ENCODE peak calls at places on chromosomes 6 and 20, in eight cellular contexts. W is NCI-H1092, U is OCI-M1, D is GDM1, G is head of caudate nucleus, P is neural crest cell, S is AG09309, N is lung. L is an unnamed sample.

GRCh38 chr20:57421258-57422220 is 30.3 kb downstream of the RBM38 start:
- DNase-seq in W (no peak), U (no peak), D (no peak), G (no peak), P (no peak), S (no peak), N (no peak), L (no peak)

GRCh38 chr6:99611148-99611547 is 4.5 kb downstream of the PRDM13 start:
- DNase-seq in W (no peak), U (peak; percentile 94), D (no peak), G (no peak), P (no peak), S (no peak), N (no peak), L (no peak)

GRCh38 chr6:17280552-17281090 is 540 bp upstream of the RBM24 start:
- DNase-seq in W (no peak), U (no peak), D (no peak), G (peak; percentile 41), P (peak; percentile 46), S (no peak), N (peak; percentile 30), L (peak; percentile 73)

GRCh38 chr6:148388477-148388876 is 45.8 kb downstream of the SASH1 start:
- DNase-seq in W (no peak), U (no peak), D (no peak), G (no peak), P (no peak), S (no peak), N (no peak), L (no peak)

GRCh38 chr20:8117636-8118413 is 14.2 kb upstream of the PLCB1 start:
- DNase-seq in W (no peak), U (peak; percentile 37), D (no peak), G (no peak), P (no peak), S (no peak), N (no peak), L (no peak)

GRCh38 chr6:149922642-149923326 is at the start of gene RAET1G:
- DNase-seq in W (no peak), U (peak; percentile 45), D (peak; percentile 79), G (peak; percentile 81), P (peak; percentile 74), S (peak; percentile 83), N (peak; percentile 92), L (peak; percentile 87)

GRCh38 chr20:17223553-17223952 is 3.3 kb upstream of the PCSK2 start:
- DNase-seq in W (no peak), U (no peak), D (no peak), G (no peak), P (no peak), S (no peak), N (no peak), L (no peak)

GRCh38 chr20:20450461-20451027 is 82.6 kb downstream of the INSM1 start:
- DNase-seq in W (peak; percentile 94), U (peak; percentile 10), D (no peak), G (peak; percentile 79), P (no peak), S (no peak), N (no peak), L (no peak)

GRCh38 chr6:11971154-11971553 is 41.0 kb upstream of the HIVEP1 start:
- DNase-seq in W (no peak), U (no peak), D (no peak), G (no peak), P (no peak), S (peak; percentile 87), N (no peak), L (no peak)

GRCh38 chr6:37131104-37131959 is 38.6 kb upstream of the PIM1 start:
- DNase-seq in W (peak; percentile 35), U (no peak), D (no peak), G (peak; percentile 36), P (peak; percentile 32), S (no peak), N (peak; percentile 85), L (peak; percentile 76)

GRCh38 chr20:48098099-48098498 is 312.8 kb upstream of the SULF2 start:
- DNase-seq in W (no peak), U (no peak), D (no peak), G (no peak), P (no peak), S (no peak), N (no peak), L (no peak)

GRCh38 chr6:10307476-10307875 is 107.4 kb downstream of the TFAP2A start:
- DNase-seq in W (no peak), U (no peak), D (no peak), G (no peak), P (no peak), S (no peak), N (no peak), L (no peak)

GRCh38 chr6:117317261-117317660 is 51.9 kb downstream of the VGLL2 start:
- DNase-seq in W (no peak), U (peak; percentile 59), D (no peak), G (no peak), P (no peak), S (no peak), N (no peak), L (no peak)

GRCh38 chr6:32886674-32887383 is 32.8 kb downstream of the PSMB9 start:
- DNase-seq in W (no peak), U (no peak), D (no peak), G (no peak), P (no peak), S (peak; percentile 78), N (no peak), L (no peak)

GRCh38 chr20:14853079-14853478 is 515.7 kb upstream of the FLRT3 start:
- DNase-seq in W (no peak), U (no peak), D (no peak), G (no peak), P (no peak), S (no peak), N (no peak), L (no peak)

GRCh38 chr6:24146871-24147270 is 20.9 kb downstream of the NRSN1 start:
- DNase-seq in W (no peak), U (no peak), D (no peak), G (no peak), P (no peak), S (no peak), N (no peak), L (no peak)

GRCh38 chr6:93779086-93779858 is 359.9 kb upstream of the EPHA7 start:
- DNase-seq in W (no peak), U (peak; percentile 76), D (no peak), G (peak; percentile 32), P (no peak), S (no peak), N (no peak), L (peak; percentile 47)

GRCh38 chr20:63441136-63441776 is 31.2 kb downstream of the KCNQ2 start:
- DNase-seq in W (no peak), U (peak; percentile 52), D (peak; percentile 70), G (no peak), P (no peak), S (no peak), N (no peak), L (no peak)

GRCh38 chr6:99739526-99739925 is 132.9 kb downstream of the PRDM13 start:
- DNase-seq in W (peak; percentile 33), U (no peak), D (no peak), G (no peak), P (no peak), S (no peak), N (no peak), L (no peak)